ENCODE peak calls at places on chromosome 22, in ten cellular contexts. M is sigmoid colon, A is fibroblast of lung, F is cardiac fibroblast, B is psoas muscle, W is endothelial cell, J is hepatocyte, X is HFF-Myc, S is HFFc6, Y is heart left ventricle. D is an unnamed sample.
A peak's percentile ranks its signal among the peaks of the same experiment; 100 is the strongest.

GRCh38 chr22:20566420-20567260 is 59.2 kb downstream of the MED15 start:
- DNase-seq in M (peak; percentile 78), A (peak; percentile 95), F (peak; percentile 88), B (no peak), W (no peak), J (peak; percentile 46), X (no peak), S (peak; percentile 91), Y (peak; percentile 15), D (no peak)

GRCh38 chr22:43931771-43932170 is 8.2 kb downstream of the PNPLA3 start:
- DNase-seq in M (no peak), A (no peak), F (no peak), B (no peak), W (no peak), J (no peak), X (no peak), S (no peak), Y (no peak), D (no peak)

GRCh38 chr22:26461188-26461810 is 22.3 kb downstream of the HPS4 start:
- DNase-seq in M (no peak), A (peak; percentile 37), F (peak; percentile 43), B (peak; percentile 63), W (peak; percentile 77), J (peak; percentile 78), X (no peak), S (peak; percentile 20), Y (peak; percentile 56), D (no peak)

GRCh38 chr22:19197997-19198865 is 19.7 kb upstream of the SLC25A1 start:
- DNase-seq in M (peak; percentile 24), A (no peak), F (no peak), B (no peak), W (no peak), J (no peak), X (no peak), S (no peak), Y (no peak), D (no peak)

GRCh38 chr22:42991010-42991651 is 23.8 kb downstream of the PACSIN2 start:
- DNase-seq in M (peak; percentile 52), A (peak; percentile 76), F (peak; percentile 52), B (no peak), W (no peak), J (peak; percentile 75), X (no peak), S (peak; percentile 93), Y (no peak), D (no peak)

GRCh38 chr22:19986410-19987341 is 29.9 kb downstream of the ARVCF start:
- DNase-seq in M (peak; percentile 89), A (peak; percentile 56), F (peak; percentile 76), B (peak; percentile 85), W (peak; percentile 84), J (peak; percentile 93), X (no peak), S (peak; percentile 57), Y (peak; percentile 89), D (peak; percentile 75)

GRCh38 chr22:46069518-46070214 is 80.7 kb upstream of the PPARA start:
- DNase-seq in M (peak; percentile 96), A (peak; percentile 97), F (peak; percentile 95), B (peak; percentile 91), W (no peak), J (no peak), X (peak; percentile 91), S (peak; percentile 85), Y (peak; percentile 87), D (peak; percentile 76)

GRCh38 chr22:20583471-20583922 is 76.1 kb downstream of the MED15 start:
- DNase-seq in M (no peak), A (no peak), F (no peak), B (no peak), W (no peak), J (no peak), X (no peak), S (no peak), Y (peak; percentile 83), D (no peak)

GRCh38 chr22:34877506-34877905 is 188.5 kb upstream of the ISX start:
- DNase-seq in M (no peak), A (no peak), F (no peak), B (no peak), W (no peak), J (no peak), X (no peak), S (no peak), Y (no peak), D (no peak)

GRCh38 chr22:26620197-26620596 is 1.6 kb upstream of the CRYBA4 start:
- DNase-seq in M (no peak), A (no peak), F (no peak), B (no peak), W (no peak), J (no peak), X (no peak), S (no peak), Y (no peak), D (no peak)

GRCh38 chr22:26592368-26593015 is 2.6 kb upstream of the TPST2 start:
- DNase-seq in M (no peak), A (no peak), F (no peak), B (no peak), W (no peak), J (no peak), X (no peak), S (no peak), Y (no peak), D (no peak)

DNA sequence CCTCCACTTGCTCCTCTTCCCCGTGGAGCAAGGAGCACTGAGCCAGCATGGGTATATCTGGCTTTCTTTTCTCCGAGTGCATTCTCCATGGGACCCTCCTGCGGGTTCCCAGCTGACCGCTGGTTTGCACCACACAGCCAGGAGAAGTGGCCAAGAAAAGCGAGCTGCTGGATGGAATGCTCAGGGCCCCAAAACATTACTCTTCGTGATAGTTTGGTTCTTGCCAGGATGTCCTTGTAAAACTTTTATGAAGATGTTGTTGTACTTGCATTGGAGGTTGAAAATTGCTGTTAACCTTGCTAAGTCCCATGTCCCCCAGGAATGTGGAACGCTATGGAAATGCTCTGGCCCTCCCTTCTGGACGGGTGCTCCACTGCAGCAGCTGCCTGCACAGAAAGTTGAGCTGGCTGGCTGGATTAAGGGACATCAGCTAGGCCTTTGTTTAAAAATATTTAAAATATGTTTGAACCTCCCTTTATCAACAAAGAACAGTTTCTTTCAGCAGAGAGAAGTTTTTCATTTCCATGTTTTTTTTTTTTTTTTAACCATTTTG is 68.7 kb downstream of the ZNRF3 start:
- DNase-seq in M (peak; percentile 82), A (peak; percentile 46), F (peak; percentile 59), B (no peak), W (no peak), J (peak; percentile 57), X (no peak), S (peak; percentile 24), Y (peak; percentile 28), D (no peak)
- TF ChIP-seq CTCF in M (no peak), A (no peak), F (peak; percentile 14), B (peak; percentile 18), W (no peak), J (peak; percentile 49), X (peak; percentile 34), S (no peak), Y (no peak), D (no peak)

GRCh38 chr22:38958359-38958943 is 1.0 kb downstream of the APOBEC3A start:
- DNase-seq in M (no peak), A (no peak), F (no peak), B (no peak), W (no peak), J (no peak), X (no peak), S (no peak), Y (no peak), D (no peak)
- TF ChIP-seq CTCF in M (no peak), A (no peak), F (no peak), B (no peak), W (no peak), J (no peak), X (no peak), S (no peak), Y (no peak), D (peak; percentile 13)

GRCh38 chr22:36942561-36942960 is 29.1 kb downstream of the CSF2RB start:
- DNase-seq in M (no peak), A (no peak), F (no peak), B (no peak), W (no peak), J (no peak), X (no peak), S (no peak), Y (no peak), D (no peak)

GRCh38 chr22:36950797-36951590 is 37.6 kb downstream of the CSF2RB start:
- DNase-seq in M (no peak), A (no peak), F (no peak), B (no peak), W (no peak), J (no peak), X (no peak), S (no peak), Y (no peak), D (no peak)

GRCh38 chr22:36948273-36949055 is 35.0 kb downstream of the CSF2RB start:
- DNase-seq in M (no peak), A (no peak), F (peak; percentile 53), B (no peak), W (no peak), J (no peak), X (no peak), S (peak; percentile 15), Y (no peak), D (no peak)

GRCh38 chr22:36951746-36952145 is 38.3 kb downstream of the CSF2RB start:
- DNase-seq in M (no peak), A (no peak), F (no peak), B (no peak), W (no peak), J (no peak), X (no peak), S (no peak), Y (no peak), D (no peak)

GRCh38 chr22:36946436-36947158 is 33.2 kb downstream of the CSF2RB start:
- DNase-seq in M (no peak), A (no peak), F (peak; percentile 23), B (no peak), W (no peak), J (no peak), X (no peak), S (no peak), Y (no peak), D (no peak)
- TF ChIP-seq CTCF in M (no peak), A (no peak), F (peak; percentile 16), B (no peak), W (no peak), J (no peak), X (no peak), S (no peak), Y (no peak), D (no peak)

DNA sequence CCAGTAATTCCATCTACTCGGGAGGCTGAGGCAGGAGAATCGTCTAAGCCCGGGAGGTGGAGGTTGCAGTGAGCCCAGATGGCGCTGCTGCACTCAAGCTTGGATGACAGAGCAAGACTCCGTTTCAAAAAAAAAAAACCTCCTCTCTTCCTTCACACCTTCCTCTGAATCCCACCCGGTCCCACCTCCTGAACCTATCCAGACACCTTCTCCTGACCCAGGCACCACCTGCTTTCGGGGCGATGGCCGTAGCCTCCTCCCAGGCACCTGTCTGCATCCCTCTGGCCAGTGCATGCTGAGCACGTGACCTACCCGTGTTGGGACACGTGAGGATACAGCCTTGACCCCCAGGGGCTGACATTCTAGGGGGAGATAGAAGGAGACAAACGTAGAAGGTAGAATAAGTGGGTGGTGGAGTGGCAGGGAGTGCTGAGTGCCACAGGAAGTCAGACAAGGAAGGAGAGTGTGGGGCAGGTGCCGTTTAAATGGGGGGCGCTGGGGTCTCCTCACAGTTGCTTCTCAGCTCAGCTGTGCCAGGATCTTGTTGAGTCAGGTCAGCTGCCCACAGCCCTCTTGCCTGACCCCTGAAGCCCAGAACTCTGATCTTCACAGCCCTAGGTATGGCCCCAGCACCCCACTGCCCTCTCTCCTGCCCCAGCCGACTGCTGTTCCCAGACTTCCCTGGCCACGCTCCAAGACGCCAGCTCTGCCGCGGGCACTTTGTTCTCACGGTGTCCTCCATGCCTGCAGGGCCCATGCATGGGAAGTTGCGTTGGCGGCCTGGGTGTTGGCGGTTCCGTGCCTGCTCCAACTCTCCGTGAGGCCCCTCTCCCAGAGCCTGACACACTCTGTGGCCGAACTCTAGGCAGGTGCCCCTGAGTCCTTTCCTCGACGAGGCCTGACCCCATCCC is 1.2 kb upstream of the MIOX start:
- DNase-seq in M (no peak), A (no peak), F (no peak), B (no peak), W (no peak), J (no peak), X (no peak), S (peak; percentile 8), Y (peak; percentile 53), D (no peak)
- TF ChIP-seq CTCF in M (no peak), A (no peak), F (no peak), B (no peak), W (no peak), J (no peak), X (no peak), S (peak; percentile 11), Y (no peak), D (no peak)

D was measured in CD14-positive monocyte.